ENCODE peak calls at places on chromosomes 1 and 21, in eight cellular contexts. L, U, P, X, R, V, A and Y are unnamed samples.

GRCh38 chr1:67612690-67613322 is 72.2 kb upstream of the GADD45A start:
- DNase-seq in A (no peak), X (no peak), P (no peak), R (no peak), U (no peak), L (no peak), V (no peak), Y (no peak)

GRCh38 chr1:24745711-24746582 is 700 bp downstream of the CLIC4 start:
- DNase-seq in R (peak), A (peak), P (peak), V (no peak), L (peak), X (peak), U (peak), Y (no peak)

GRCh38 chr1:167238713-167239112 is 18.0 kb downstream of the POU2F1 start:
- DNase-seq in P (no peak), V (no peak), X (no peak), R (no peak), U (no peak), A (no peak), L (no peak), Y (no peak)

GRCh38 chr21:39088831-39089380 is 94.3 kb downstream of the PSMG1 start:
- DNase-seq in U (no peak), X (no peak), P (no peak), A (peak), L (no peak), R (no peak), V (peak), Y (no peak)

GRCh38 chr1:85818371-85818770 is 110.1 kb upstream of the ZNHIT6 start:
- DNase-seq in V (peak), X (peak), U (no peak), P (no peak), L (no peak), R (no peak), A (peak), Y (peak)

GRCh38 chr1:62266217-62266616 is 53.0 kb downstream of the KANK4 start:
- DNase-seq in P (no peak), L (no peak), X (no peak), U (no peak), R (no peak), A (no peak), V (no peak), Y (no peak)

GRCh38 chr21:45979141-45979631 is 2.4 kb upstream of the COL6A1 start:
- DNase-seq in R (peak), U (peak), V (no peak), P (peak), L (no peak), X (no peak), A (no peak), Y (no peak)

GRCh38 chr1:42379794-42380616 is 587 bp upstream of the RIMKLA start:
- DNase-seq in P (no peak), A (peak), V (peak), L (no peak), R (no peak), U (no peak), X (no peak), Y (no peak)

GRCh38 chr21:25324666-25325065 is 282.6 kb downstream of the MRPL39 start:
- DNase-seq in R (no peak), P (no peak), L (no peak), A (no peak), X (no peak), U (no peak), V (no peak), Y (no peak)

GRCh38 chr1:94418664-94419655 is 771 bp downstream of the ABCD3 start:
- DNase-seq in L (peak), V (peak), X (peak), P (peak), A (peak), U (peak), R (peak), Y (no peak)

GRCh38 chr1:65953170-65953569 is 160.5 kb downstream of the PDE4B start:
- DNase-seq in V (peak), L (no peak), P (no peak), R (no peak), A (no peak), U (no peak), X (no peak), Y (no peak)

GRCh38 chr1:7290971-7291970 is 479.8 kb upstream of the VAMP3 start:
- DNase-seq in P (no peak), R (no peak), X (no peak), U (peak), L (peak), V (peak), A (peak), Y (no peak)

GRCh38 chr21:34890724-34891609 is 158.1 kb downstream of the RUNX1 start:
- DNase-seq in P (no peak), L (peak), V (peak), U (peak), A (peak), X (no peak), R (peak), Y (no peak)

GRCh38 chr1:5616366-5617178 is 375.7 kb downstream of the NPHP4 start:
- DNase-seq in R (no peak), V (no peak), L (no peak), P (no peak), X (no peak), U (peak), A (no peak), Y (no peak)

GRCh38 chr21:29258626-29259335 is 39.9 kb upstream of the BACH1 start:
- DNase-seq in R (no peak), L (no peak), U (no peak), A (peak), P (no peak), X (peak), V (peak), Y (peak)

GRCh38 chr1:38476111-38476783 is 383.3 kb downstream of the RRAGC start:
- DNase-seq in A (no peak), L (no peak), X (no peak), U (no peak), P (peak), R (no peak), V (no peak), Y (no peak)

GRCh38 chr1:183931646-183932271 is 105.8 kb downstream of the COLGALT2 start:
- DNase-seq in X (no peak), R (no peak), P (no peak), U (no peak), V (peak), L (no peak), A (no peak), Y (no peak)

GRCh38 chr1:200129480-200129879 is 102.0 kb downstream of the NR5A2 start:
- DNase-seq in P (no peak), R (no peak), V (no peak), U (no peak), A (no peak), X (no peak), L (no peak), Y (no peak)

GRCh38 chr1:68174173-68175113 is 57.9 kb downstream of the WLS start:
- DNase-seq in V (peak), X (peak), R (no peak), U (no peak), P (peak), A (peak), L (peak), Y (peak)

GRCh38 chr1:119275145-119275929 is 93.2 kb upstream of the HAO2 start:
- DNase-seq in L (peak), X (no peak), A (peak), P (no peak), U (no peak), R (no peak), V (peak), Y (no peak)

GRCh38 chr1:14413809-14414208 is 184.7 kb upstream of the KAZN start:
- DNase-seq in L (no peak), R (no peak), U (peak), A (peak), V (no peak), P (no peak), X (no peak), Y (peak)

GRCh38 chr1:46172321-46172720 is 2.6 kb upstream of the TSPAN1 start:
- DNase-seq in V (no peak), X (no peak), P (no peak), L (no peak), A (no peak), R (no peak), U (no peak), Y (no peak)

GRCh38 chr1:46175243-46175642 is 356 bp downstream of the TSPAN1 start:
- DNase-seq in R (no peak), P (no peak), A (no peak), X (no peak), L (no peak), V (no peak), U (no peak), Y (no peak)

GRCh38 chr1:46171872-46172271 is 3.0 kb upstream of the TSPAN1 start:
- DNase-seq in A (no peak), V (no peak), R (peak), U (no peak), P (peak), L (peak), X (peak), Y (no peak)

GRCh38 chr1:46174448-46175231 is at the start of gene TSPAN1:
- DNase-seq in A (peak), V (no peak), P (no peak), L (no peak), U (no peak), R (peak), X (no peak), Y (no peak)

DNA sequence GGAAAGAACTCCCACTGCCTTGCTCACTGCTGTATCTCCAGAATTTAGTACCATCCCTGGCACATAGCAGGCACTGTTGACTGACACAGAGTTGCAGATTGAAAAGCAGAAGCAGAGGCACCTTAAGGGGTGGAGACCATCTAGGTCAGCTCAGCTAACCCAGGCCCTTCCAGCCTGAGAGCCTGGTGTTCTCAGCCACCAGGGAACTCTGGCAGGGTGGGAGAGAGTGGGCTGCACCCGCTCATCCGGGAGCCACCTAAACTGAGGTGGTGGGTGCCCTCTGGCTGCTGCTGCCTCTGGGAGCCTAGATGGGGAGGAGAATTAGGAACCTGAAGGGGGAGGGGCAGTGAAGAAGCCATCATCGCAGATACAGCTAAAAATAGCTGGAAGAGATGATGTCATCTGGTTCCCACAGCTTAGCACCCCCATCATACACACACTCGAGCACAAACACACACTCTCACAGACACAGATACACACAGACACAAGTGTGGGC is 1.5 kb upstream of the TSPAN1 start:
- DNase-seq in X (no peak), A (peak), L (no peak), U (no peak), R (peak), P (no peak), V (peak), Y (no peak)
- TF ChIP-seq CTCF in X (no peak), A (no peak), L (no peak), U (no peak), R (no peak), P (no peak), V (no peak), Y (no peak)

GRCh38 chr1:43545321-43545685 is 14.6 kb downstream of the PTPRF start:
- DNase-seq in V (no peak), R (no peak), L (no peak), X (no peak), U (no peak), P (no peak), A (no peak), Y (no peak)
- H3K4me3 ChIP-seq in V (no peak), R (no peak), L (no peak), X (no peak), U (no peak), P (no peak), A (no peak), Y (no peak)

GRCh38 chr1:81174811-81175476 is 625.8 kb upstream of the ADGRL2 start:
- DNase-seq in R (no peak), L (no peak), X (no peak), A (peak), P (no peak), U (no peak), V (peak), Y (no peak)
- TF ChIP-seq CTCF in R (no peak), L (no peak), X (no peak), A (no peak), P (no peak), U (no peak), V (no peak), Y (no peak)

DNA sequence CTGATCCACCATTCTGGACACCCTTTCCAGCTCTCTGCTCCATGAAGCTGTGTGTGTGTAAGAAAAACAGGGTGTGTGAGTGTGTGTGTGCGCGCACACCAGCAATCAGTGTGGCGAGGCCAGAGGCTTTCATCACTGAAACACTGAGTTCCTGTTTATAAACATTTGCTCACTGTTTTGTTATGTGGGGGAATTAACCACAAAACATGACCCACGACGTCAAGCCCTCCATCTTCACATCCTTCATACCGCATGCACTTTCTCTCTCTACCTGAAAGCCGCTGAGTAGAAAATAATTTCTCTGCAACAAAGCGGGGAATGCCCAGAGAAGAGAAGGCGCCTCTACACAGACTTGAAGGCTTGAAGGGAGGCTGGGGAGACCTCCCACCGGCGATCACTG is 148.9 kb upstream of the IRF2BP2 start:
- DNase-seq in P (no peak), U (no peak), R (no peak), L (no peak), A (peak), V (no peak), X (no peak), Y (no peak)
- H3K4me3 ChIP-seq in P (no peak), U (no peak), R (no peak), L (no peak), A (no peak), V (no peak), X (no peak), Y (no peak)

GRCh38 chr1:213281610-213282316 is 230.7 kb downstream of the RPS6KC1 start:
- DNase-seq in X (no peak), R (no peak), U (no peak), L (no peak), V (no peak), P (no peak), A (no peak), Y (no peak)

GRCh38 chr1:213287987-213288386 is 236.9 kb downstream of the RPS6KC1 start:
- DNase-seq in U (no peak), V (no peak), A (no peak), R (no peak), X (no peak), P (no peak), L (no peak), Y (no peak)

GRCh38 chr1:213284626-213285025 is 233.6 kb downstream of the RPS6KC1 start:
- DNase-seq in V (no peak), U (no peak), L (no peak), P (no peak), A (peak), R (no peak), X (no peak), Y (peak)

GRCh38 chr1:213286235-213286634 is 235.2 kb downstream of the RPS6KC1 start:
- DNase-seq in V (no peak), R (no peak), U (no peak), X (no peak), L (no peak), P (no peak), A (no peak), Y (no peak)
- TF ChIP-seq CTCF in V (peak), R (no peak), U (no peak), X (no peak), L (no peak), P (no peak), A (peak), Y (no peak)

GRCh38 chr21:44800103-44800502 is 1.5 kb downstream of the UBE2G2 start:
- DNase-seq in R (no peak), L (peak), V (no peak), P (no peak), A (peak), U (no peak), X (no peak), Y (no peak)
- H3K4me3 ChIP-seq in R (peak), L (no peak), V (no peak), P (no peak), A (no peak), U (no peak), X (no peak), Y (peak)